ENCODE peak calls at places on chromosomes 4 and X, in six cellular contexts. P, X, W, K, H and Q are unnamed samples.

GRCh38 chr4:52670121-52670520 is 11.0 kb upstream of the USP46 start:
- DNase-seq in P (no peak), X (no peak), W (no peak), K (no peak), H (no peak), Q (no peak)

GRCh38 chr4:5724377-5724776 is 13.4 kb downstream of the EVC start:
- DNase-seq in P (no peak), X (no peak), W (no peak), K (no peak), H (no peak), Q (no peak)

GRCh38 chr4:183797041-183797444 is 108.1 kb upstream of the STOX2 start:
- DNase-seq in P (no peak), X (peak; percentile 87), W (no peak), K (no peak), H (no peak), Q (peak; percentile 11)

GRCh38 chr4:185142563-185142910 is 529 bp upstream of the SLC25A4 start:
- DNase-seq in P (no peak), X (no peak), W (no peak), K (no peak), H (no peak), Q (no peak)

GRCh38 chr4:169615467-169616106 is 3.2 kb upstream of the NEK1 start:
- DNase-seq in P (peak; percentile 31), X (no peak), W (no peak), K (no peak), H (no peak), Q (no peak)

GRCh38 chr4:8395504-8395903 is 45.0 kb downstream of the ACOX3 start:
- DNase-seq in P (no peak), X (no peak), W (no peak), K (no peak), H (no peak), Q (no peak)

GRCh38 chr4:24705016-24705753 is 90.2 kb upstream of the SOD3 start:
- DNase-seq in P (no peak), X (no peak), W (no peak), K (no peak), H (no peak), Q (no peak)

GRCh38 chr4:148643851-148644250 is 201.6 kb upstream of the NR3C2 start:
- DNase-seq in P (no peak), X (no peak), W (no peak), K (no peak), H (no peak), Q (no peak)

GRCh38 chrX:54043084-54043483 is 1.2 kb downstream of the PHF8 start:
- DNase-seq in P (no peak), X (no peak), W (no peak), K (no peak), H (no peak), Q (no peak)

GRCh38 chrX:70411475-70411874 is 11.6 kb upstream of the GDPD2 start:
- DNase-seq in P (no peak), X (no peak), W (no peak), K (no peak), H (no peak), Q (no peak)

GRCh38 chr4:150230556-150230955 is 152.3 kb downstream of the DCLK2 start:
- DNase-seq in P (no peak), X (no peak), W (no peak), K (no peak), H (no peak), Q (no peak)

GRCh38 chr4:141977433-141977832 is 341.1 kb downstream of the IL15 start:
- DNase-seq in P (no peak), X (no peak), W (no peak), K (no peak), H (no peak), Q (peak; percentile 14)

GRCh38 chrX:84187501-84188319 is at the start of gene RPS6KA6:
- DNase-seq in P (peak; percentile 17), X (peak; percentile 64), W (peak; percentile 3), K (peak; percentile 68), H (no peak), Q (no peak)

GRCh38 chr4:85825937-85826678 is 351.2 kb downstream of the ARHGAP24 start:
- DNase-seq in P (peak; percentile 66), X (no peak), W (peak; percentile 59), K (no peak), H (no peak), Q (peak; percentile 13)

GRCh38 chr4:60891947-60892346 is 308.2 kb upstream of the ADGRL3 start:
- DNase-seq in P (no peak), X (no peak), W (no peak), K (no peak), H (no peak), Q (no peak)

GRCh38 chr4:103008875-103009729 is 10.4 kb downstream of the SLC9B1 start:
- DNase-seq in P (peak; percentile 75), X (no peak), W (peak; percentile 86), K (no peak), H (no peak), Q (peak; percentile 80)

GRCh38 chrX:141652315-141652714 is 46.2 kb downstream of the SPANXD start:
- DNase-seq in P (no peak), X (no peak), W (peak; percentile 0), K (no peak), H (no peak), Q (peak; percentile 65)

GRCh38 chrX:54248309-54248708 is 65.3 kb upstream of the FAM120C start:
- DNase-seq in P (peak; percentile 20), X (no peak), W (peak; percentile 29), K (no peak), H (no peak), Q (peak; percentile 35)

GRCh38 chr4:143555676-143556075 is 42.2 kb downstream of the SMARCA5 start:
- DNase-seq in P (no peak), X (no peak), W (no peak), K (no peak), H (no peak), Q (peak; percentile 19)

GRCh38 chrX:107480272-107480671 is 30.8 kb downstream of the FRMPD3 start:
- DNase-seq in P (no peak), X (no peak), W (no peak), K (no peak), H (no peak), Q (no peak)

GRCh38 chrX:82813671-82814078 is 694.4 kb upstream of the POU3F4 start:
- DNase-seq in P (peak; percentile 91), X (no peak), W (peak; percentile 34), K (no peak), H (no peak), Q (peak; percentile 98)

GRCh38 chr4:103197765-103198110 is 405 bp downstream of the CENPE start:
- DNase-seq in P (no peak), X (no peak), W (no peak), K (no peak), H (no peak), Q (no peak)

GRCh38 chrX:8988456-8988855 is 45.5 kb downstream of the FAM9B start:
- DNase-seq in P (peak; percentile 9), X (no peak), W (peak; percentile 35), K (no peak), H (no peak), Q (peak; percentile 57)

GRCh38 chr4:146522862-146523205 is 1.1 kb upstream of the SLC10A7 start:
- DNase-seq in P (peak; percentile 28), X (no peak), W (no peak), K (no peak), H (no peak), Q (peak; percentile 24)

GRCh38 chr4:62948108-62948507 is 1461.1 kb downstream of the TECRL start:
- DNase-seq in P (peak; percentile 9), X (no peak), W (no peak), K (no peak), H (no peak), Q (no peak)

GRCh38 chr4:52983563-52984303 is 121.6 kb downstream of the RASL11B start:
- DNase-seq in P (peak; percentile 69), X (no peak), W (peak; percentile 78), K (no peak), H (no peak), Q (peak; percentile 77)

GRCh38 chrX:133417364-133417763 is 2.1 kb upstream of the GPC4 start:
- DNase-seq in P (no peak), X (no peak), W (no peak), K (no peak), H (no peak), Q (no peak)

GRCh38 chr4:100295792-100296191 is 105.5 kb upstream of the DDIT4L start:
- DNase-seq in P (peak; percentile 47), X (no peak), W (peak; percentile 17), K (no peak), H (no peak), Q (peak; percentile 33)

GRCh38 chr4:158261480-158261879 is 51.2 kb downstream of the TMEM144 start:
- DNase-seq in P (no peak), X (no peak), W (no peak), K (no peak), H (no peak), Q (no peak)

GRCh38 chr4:158255727-158256324 is 45.5 kb downstream of the TMEM144 start:
- DNase-seq in P (peak; percentile 68), X (no peak), W (peak; percentile 84), K (no peak), H (no peak), Q (peak; percentile 58)

GRCh38 chr4:158254328-158254727 is 44.0 kb downstream of the TMEM144 start:
- DNase-seq in P (no peak), X (no peak), W (no peak), K (no peak), H (no peak), Q (no peak)

GRCh38 chr4:158259955-158260575 is 49.8 kb downstream of the TMEM144 start:
- DNase-seq in P (peak; percentile 58), X (no peak), W (peak; percentile 77), K (no peak), H (no peak), Q (peak; percentile 56)
- TF ChIP-seq CTCF in P (no peak), X (peak; percentile 36), W (peak; percentile 24), K (no peak), H (no peak), Q (peak; percentile 59)

GRCh38 chrX:63506320-63506719 is 155.2 kb upstream of the SPIN4 start:
- DNase-seq in P (peak; percentile 39), X (no peak), W (peak; percentile 65), K (no peak), H (no peak), Q (peak; percentile 44)
- TF ChIP-seq CTCF in P (peak; percentile 15), X (peak; percentile 20), W (peak; percentile 39), K (no peak), H (no peak), Q (peak; percentile 14)

DNA sequence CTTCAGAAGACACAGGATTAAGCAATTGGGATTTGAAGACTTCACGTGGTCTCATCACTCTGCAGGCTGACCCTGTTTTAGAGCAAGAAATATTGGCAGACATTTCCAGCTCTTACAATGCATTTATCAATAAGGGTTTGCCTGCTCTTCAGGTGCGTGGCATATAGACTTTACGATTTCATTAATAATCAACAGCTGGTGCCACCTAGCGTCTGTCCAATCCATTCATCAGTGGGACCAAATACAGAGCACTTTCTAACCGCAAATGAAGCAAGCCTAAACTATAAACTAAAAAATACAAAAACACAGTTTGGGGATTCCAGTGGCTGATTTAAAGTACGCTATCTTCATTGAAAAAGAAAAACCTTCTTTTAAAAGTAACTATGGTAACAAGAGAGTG is 125.4 kb upstream of the DMD start:
- DNase-seq in P (peak; percentile 8), X (no peak), W (peak; percentile 25), K (no peak), H (no peak), Q (peak; percentile 45)
- TF ChIP-seq CTCF in P (peak; percentile 44), X (peak; percentile 41), W (peak; percentile 24), K (no peak), H (no peak), Q (peak; percentile 50)

DNA sequence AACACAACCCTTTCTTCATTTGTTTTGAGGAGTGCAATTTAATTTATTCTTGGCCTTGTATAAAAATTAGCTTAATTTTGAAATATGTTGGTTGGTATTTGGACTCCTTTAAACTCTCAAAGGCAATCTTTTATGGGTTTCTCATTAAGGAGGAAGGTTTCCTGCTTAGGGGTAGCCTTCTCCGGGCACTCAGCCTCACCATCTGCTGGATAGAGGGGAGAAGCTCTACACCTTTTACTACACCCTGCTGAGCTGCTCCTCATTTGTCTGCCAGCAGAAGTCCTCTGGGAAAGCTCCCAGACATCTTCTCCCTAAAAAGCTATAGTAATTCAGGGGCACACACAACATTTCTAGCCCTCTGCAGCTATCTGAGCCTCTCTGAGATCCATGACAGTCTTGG is 179.1 kb downstream of the SOWAHB start:
- DNase-seq in P (no peak), X (no peak), W (no peak), K (no peak), H (no peak), Q (no peak)
- TF ChIP-seq CTCF in P (no peak), X (no peak), W (no peak), K (no peak), H (no peak), Q (no peak)